ENCODE peak calls at places on chromosomes 3 and 15, in nine cellular contexts. M, G, U, T, F, J, V, O and N are unnamed samples.
A peak's percentile ranks its signal among the peaks of the same experiment; 100 is the strongest.

GRCh38 chr3:151579571-151580270 is 118.9 kb upstream of the IGSF10 start:
- DNase-seq in U (no peak), T (no peak), J (no peak), F (no peak), G (no peak), M (no peak), V (no peak), O (peak; percentile 30), N (no peak)

GRCh38 chr3:189714991-189715961 is 84.1 kb downstream of the TP63 start:
- DNase-seq in O (no peak), U (no peak), G (no peak), J (no peak), M (no peak), T (no peak), V (no peak), F (no peak), N (no peak)

GRCh38 chr3:145906755-145907154 is 254.2 kb downstream of the PLOD2 start:
- DNase-seq in F (no peak), V (no peak), U (no peak), T (no peak), G (no peak), J (no peak), M (peak; percentile 12), O (no peak), N (no peak)

GRCh38 chr15:98845138-98845884 is 162.3 kb downstream of the PGPEP1L start:
- DNase-seq in G (no peak), M (peak; percentile 13), J (no peak), U (no peak), O (peak; percentile 66), F (no peak), T (no peak), V (no peak), N (no peak)

GRCh38 chr3:98727638-98728037 is 35.5 kb upstream of the ST3GAL6 start:
- DNase-seq in O (no peak), T (no peak), J (no peak), V (no peak), G (no peak), F (no peak), M (no peak), U (no peak), N (no peak)

GRCh38 chr3:170437696-170438407 is 19.2 kb downstream of the CLDN11 start:
- DNase-seq in T (no peak), V (no peak), M (no peak), F (no peak), J (no peak), U (no peak), G (peak; percentile 33), O (no peak), N (no peak)

GRCh38 chr3:115359507-115359906 is 212.4 kb upstream of the ZBTB20 start:
- DNase-seq in T (no peak), F (no peak), U (no peak), M (no peak), V (no peak), G (no peak), J (no peak), O (no peak), N (no peak)

GRCh38 chr15:26713498-26713897 is 59.4 kb downstream of the GABRB3 start:
- DNase-seq in M (no peak), J (no peak), O (no peak), G (no peak), U (no peak), F (no peak), V (no peak), T (no peak), N (no peak)

GRCh38 chr3:31356941-31357340 is 175.8 kb upstream of the STT3B start:
- DNase-seq in T (no peak), M (no peak), F (no peak), U (no peak), G (no peak), J (no peak), V (no peak), O (no peak), N (no peak)

GRCh38 chr3:133948131-133948810 is 52.6 kb upstream of the RAB6B start:
- DNase-seq in F (no peak), M (no peak), T (no peak), U (peak; percentile 49), O (no peak), V (no peak), G (no peak), J (no peak), N (no peak)

GRCh38 chr15:55279746-55280351 is 9.8 kb downstream of the RAB27A start:
- DNase-seq in F (peak; percentile 46), J (peak; percentile 84), U (no peak), O (peak; percentile 74), G (no peak), M (no peak), V (no peak), T (no peak), N (no peak)

GRCh38 chr3:60854762-60855161 is 396.5 kb downstream of the FHIT start:
- DNase-seq in J (no peak), T (no peak), U (no peak), G (no peak), M (no peak), O (peak; percentile 81), V (no peak), F (no peak), N (no peak)

GRCh38 chr3:152760024-152760563 is 74.8 kb upstream of the P2RY1 start:
- DNase-seq in F (no peak), U (no peak), T (no peak), G (no peak), M (no peak), J (no peak), O (no peak), V (no peak), N (no peak)

GRCh38 chr15:77974098-77974414 is 103.5 kb downstream of the TBC1D2B start:
- DNase-seq in J (no peak), V (no peak), G (peak; percentile 33), T (no peak), U (peak; percentile 87), O (no peak), F (no peak), M (peak; percentile 64), N (no peak)

GRCh38 chr15:33279613-33280205 is 31.1 kb upstream of the RYR3 start:
- DNase-seq in O (no peak), J (no peak), T (no peak), F (peak; percentile 71), V (no peak), M (no peak), G (no peak), U (no peak), N (no peak)

GRCh38 chr3:127817331-127817821 is 4.9 kb downstream of the MGLL start:
- DNase-seq in J (no peak), U (no peak), O (no peak), V (no peak), G (no peak), F (peak; percentile 91), M (no peak), T (no peak), N (no peak)

GRCh38 chr3:66302288-66302687 is 81.5 kb downstream of the SLC25A26 start:
- DNase-seq in J (peak; percentile 72), U (no peak), M (no peak), G (no peak), V (no peak), F (no peak), T (no peak), O (no peak), N (no peak)

GRCh38 chr15:70486451-70487379 is 276.6 kb downstream of the UACA start:
- DNase-seq in J (peak; percentile 96), M (no peak), U (peak; percentile 87), G (no peak), F (peak; percentile 40), V (peak; percentile 85), T (no peak), O (peak; percentile 100), N (no peak)

GRCh38 chr15:61309236-61310016 is 80.3 kb upstream of the RORA start:
- DNase-seq in O (no peak), F (no peak), G (no peak), U (no peak), J (no peak), M (no peak), V (no peak), T (no peak), N (no peak)

GRCh38 chr3:16388850-16389411 is 123.9 kb downstream of the OXNAD1 start:
- DNase-seq in J (no peak), O (no peak), U (no peak), F (no peak), M (no peak), T (no peak), G (no peak), V (no peak), N (no peak)

GRCh38 chr15:52078876-52079700 is 33.5 kb downstream of the BCL2L10 start:
- DNase-seq in O (no peak), V (peak; percentile 82), G (peak; percentile 96), T (peak; percentile 90), J (peak; percentile 71), M (peak; percentile 83), F (peak; percentile 47), U (peak; percentile 92), N (no peak)

GRCh38 chr15:71804695-71805470 is 5.5 kb upstream of the NR2E3 start:
- DNase-seq in U (no peak), F (no peak), M (no peak), V (no peak), G (no peak), T (no peak), J (no peak), O (no peak), N (no peak)

GRCh38 chr3:60024400-60024799 is 974.6 kb upstream of the CFAP20DC start:
- DNase-seq in U (no peak), M (no peak), T (no peak), F (no peak), G (no peak), V (no peak), J (no peak), O (no peak), N (no peak)

GRCh38 chr3:64188810-64189560 is 36.3 kb downstream of the PRICKLE2 start:
- DNase-seq in G (no peak), F (peak; percentile 78), T (no peak), M (peak; percentile 57), U (no peak), J (no peak), V (no peak), O (no peak), N (no peak)

GRCh38 chr3:110307065-110307809 is 764.4 kb upstream of the NECTIN3 start:
- DNase-seq in U (no peak), T (no peak), M (no peak), F (no peak), G (no peak), V (no peak), J (no peak), O (no peak), N (no peak)

GRCh38 chr15:40190591-40190990 is 29.7 kb downstream of the BUB1B start:
- DNase-seq in G (no peak), F (peak; percentile 53), M (no peak), T (no peak), J (no peak), V (no peak), O (no peak), U (no peak), N (no peak)

GRCh38 chr3:131174752-131175151 is 148.1 kb downstream of the NEK11 start:
- DNase-seq in T (no peak), G (no peak), V (no peak), J (peak; percentile 67), F (no peak), M (no peak), O (no peak), U (no peak), N (no peak)

GRCh38 chr15:75188499-75188898 is 13.2 kb upstream of the C15orf39 start:
- DNase-seq in U (no peak), O (no peak), F (no peak), V (no peak), G (no peak), T (no peak), M (no peak), J (no peak), N (no peak)

GRCh38 chr15:65752151-65752700 is 39.9 kb downstream of the DENND4A start:
- DNase-seq in J (no peak), T (no peak), F (no peak), G (no peak), M (no peak), V (no peak), U (no peak), O (no peak), N (no peak)

GRCh38 chr3:108343479-108343870 is 47.1 kb downstream of the HHLA2 start:
- DNase-seq in G (no peak), M (no peak), O (no peak), T (no peak), U (no peak), J (no peak), F (no peak), V (no peak), N (no peak)

GRCh38 chr3:23726811-23727548 is 78.8 kb upstream of the UBE2E1 start:
- DNase-seq in G (peak; percentile 28), U (no peak), M (no peak), O (no peak), J (no peak), V (no peak), T (no peak), F (no peak), N (no peak)